ENCODE peak calls at places on chromosomes 3 and 15, in nine cellular contexts. W is H9; L is SK-MEL-5; K is body of pancreas; P is ascending aorta; F is kidney tubule cell; B is stimulated activated naive CD8-positive, alpha-beta T cell treated with anti-CD3 and anti-CD28 coated beads, Interleukin-15, amount 100 ng/mL, for 72 hours; D is NCI-H1092 treated with DMSO at 0.1 percent for 48 hours; N is stimulated activated CD4-positive, alpha-beta T cell treated with anti-CD3 and anti-CD28 coated beads, Interleukin-2, amount 100 ng/mL, for 4 hours. A is an unnamed sample.

GRCh38 chr15:25787855-25788521 is 75.1 kb downstream of the ATP10A start:
- DNase-seq in F (peak; percentile 29), K (peak; percentile 31), L (no peak), W (no peak), B (no peak), P (peak; percentile 82), D (no peak), N (no peak), A (no peak)

GRCh38 chr15:69829974-69830373 is 267.7 kb downstream of the TLE3 start:
- DNase-seq in D (no peak), P (no peak), W (no peak), N (no peak), L (no peak), K (no peak), F (no peak), B (no peak), A (no peak)

GRCh38 chr15:50251638-50252182 is 13.8 kb downstream of the HDC start:
- DNase-seq in K (no peak), B (no peak), N (no peak), F (no peak), D (no peak), P (no peak), L (peak; percentile 9), W (no peak), A (no peak)

GRCh38 chr3:79369306-79369705 is 398.5 kb downstream of the ROBO1 start:
- DNase-seq in K (no peak), D (no peak), B (no peak), P (no peak), L (peak; percentile 16), F (no peak), N (no peak), W (no peak), A (no peak)

GRCh38 chr15:95760508-95760907 is 570.0 kb upstream of the NR2F2 start:
- DNase-seq in F (peak; percentile 26), K (no peak), W (peak; percentile 69), P (no peak), L (peak; percentile 4), N (no peak), B (no peak), D (no peak), A (no peak)

GRCh38 chr3:132596326-132596725 is 744 bp upstream of the ACKR4 start:
- DNase-seq in F (no peak), P (no peak), K (no peak), B (no peak), W (no peak), L (no peak), N (no peak), D (no peak), A (no peak)

GRCh38 chr3:117463276-117463675 is 753.7 kb downstream of the TUSC7 start:
- DNase-seq in N (no peak), D (no peak), L (no peak), W (no peak), P (no peak), K (no peak), B (no peak), F (no peak), A (no peak)

GRCh38 chr15:68376447-68377060 is 55.4 kb downstream of the ITGA11 start:
- DNase-seq in B (no peak), W (peak; percentile 14), P (peak; percentile 33), F (no peak), K (no peak), L (no peak), N (no peak), D (no peak), A (no peak)

GRCh38 chr3:187325632-187326031 is 34.1 kb upstream of the MASP1 start:
- DNase-seq in N (no peak), L (no peak), B (no peak), W (no peak), P (no peak), K (no peak), D (no peak), F (no peak), A (no peak)

GRCh38 chr15:100560323-100560722 is 31.6 kb upstream of the CERS3 start:
- DNase-seq in B (no peak), P (no peak), D (no peak), N (no peak), K (no peak), F (no peak), W (no peak), L (no peak), A (no peak)

GRCh38 chr3:45273681-45274515 is 47.8 kb upstream of the TMEM158 start:
- DNase-seq in B (no peak), K (peak; percentile 5), L (no peak), W (no peak), N (no peak), D (no peak), P (no peak), F (peak; percentile 36), A (peak; percentile 33)

GRCh38 chr3:11641316-11641682 is 2.4 kb downstream of the VGLL4 start:
- DNase-seq in B (no peak), F (no peak), D (no peak), P (no peak), N (no peak), K (no peak), W (no peak), L (no peak), A (no peak)